ENCODE peak calls at places on chromosomes 16 and 17, in five cellular contexts. E is SJSA1; L is cardiac muscle cell; X is stomach; N is CD4-positive, alpha-beta T cell. P is an unnamed sample.

GRCh38 chr17:40351185-40352043 is 13.1 kb downstream of the GJD3 start:
- DNase-seq in X (no peak), L (no peak), E (no peak), N (no peak), P (no peak)

GRCh38 chr17:50050431-50051032 is 5.4 kb upstream of the ITGA3 start:
- DNase-seq in X (no peak), E (no peak), N (no peak), L (no peak), P (no peak)

GRCh38 chr17:57612202-57613071 is 132.7 kb downstream of the CCDC182 start:
- DNase-seq in L (peak), N (no peak), E (no peak), X (no peak), P (peak)

GRCh38 chr17:81046770-81047359 is 11.9 kb downstream of the BAIAP2 start:
- DNase-seq in X (peak), N (no peak), E (no peak), L (no peak), P (no peak)

GRCh38 chr17:19397556-19398041 is 10.6 kb upstream of the MFAP4 start:
- DNase-seq in E (no peak), X (no peak), N (no peak), L (no peak), P (no peak)

GRCh38 chr17:3780986-3781385 is 20.0 kb downstream of the ITGAE start:
- DNase-seq in N (no peak), L (no peak), E (no peak), X (no peak), P (no peak)

GRCh38 chr17:30357476-30357875 is 21.3 kb upstream of the CPD start:
- DNase-seq in E (no peak), X (no peak), L (no peak), N (no peak), P (no peak)

GRCh38 chr16:31350275-31351005 is 4.5 kb upstream of the ITGAX start:
- DNase-seq in N (no peak), X (no peak), L (no peak), E (no peak), P (peak)

GRCh38 chr16:56409195-56409594 is 16.1 kb downstream of the AMFR start:
- DNase-seq in L (no peak), X (no peak), N (no peak), E (no peak), P (no peak)

GRCh38 chr17:70767102-70767701 is 597.9 kb downstream of the KCNJ2 start:
- DNase-seq in L (peak), X (no peak), E (no peak), N (no peak), P (no peak)

GRCh38 chr17:20257008-20257407 is 210.3 kb downstream of the LGALS9B start:
- DNase-seq in L (no peak), E (no peak), N (no peak), X (no peak), P (no peak)

GRCh38 chr17:41989702-41990419 is 23.3 kb downstream of the CNP start:
- DNase-seq in X (no peak), L (no peak), E (no peak), N (no peak), P (no peak)

GRCh38 chr16:58814348-58814801 is 80.3 kb upstream of the GOT2 start:
- DNase-seq in X (peak), L (peak), N (no peak), E (no peak), P (peak)

GRCh38 chr16:88613293-88613692 is 25.1 kb upstream of the IL17C start:
- DNase-seq in N (no peak), E (no peak), X (no peak), L (no peak), P (no peak)

GRCh38 chr17:41061969-41062368 is 2.1 kb upstream of the KRTAP2-3 start:
- DNase-seq in X (no peak), L (no peak), E (peak), N (no peak), P (no peak)

GRCh38 chr17:66523378-66524174 is 221.2 kb downstream of the PRKCA start:
- DNase-seq in N (no peak), E (peak), X (no peak), L (no peak), P (no peak)

GRCh38 chr16:67526149-67526732 is 2.4 kb upstream of the RIPOR1 start:
- DNase-seq in X (no peak), L (no peak), N (no peak), E (no peak), P (no peak)

GRCh38 chr17:82941021-82942001 is 101.5 kb upstream of the ZNF750 start:
- DNase-seq in L (no peak), X (no peak), N (no peak), E (no peak), P (no peak)

GRCh38 chr17:35242158-35242804 is 591 bp upstream of the SLFN5 start:
- DNase-seq in E (peak), L (peak), N (peak), X (peak), P (peak)

GRCh38 chr17:81328489-81328888 is 33.4 kb upstream of the SLC38A10 start:
- DNase-seq in L (no peak), N (no peak), E (no peak), X (no peak), P (no peak)

GRCh38 chr17:50256826-50257573 is 17.3 kb upstream of the TMEM92 start:
- DNase-seq in X (no peak), N (no peak), L (no peak), E (peak), P (no peak)

GRCh38 chr17:7436556-7437368 is 1.5 kb downstream of the TMEM102 start:
- DNase-seq in N (peak), X (peak), L (peak), E (peak), P (peak)

GRCh38 chr17:81018044-81018802 is 16.7 kb upstream of the BAIAP2 start:
- DNase-seq in E (no peak), L (no peak), N (peak), X (no peak), P (peak)

GRCh38 chr17:42459256-42459982 is 741 bp downstream of the ATP6V0A1 start:
- DNase-seq in X (peak), N (no peak), E (no peak), L (peak), P (peak)

GRCh38 chr17:69723741-69724140 is 309.2 kb downstream of the MAP2K6 start:
- DNase-seq in E (no peak), X (no peak), L (no peak), N (no peak), P (no peak)

GRCh38 chr16:71708696-71709095 is 15.8 kb downstream of the PHLPP2 start:
- DNase-seq in N (no peak), E (no peak), X (no peak), L (no peak), P (no peak)

GRCh38 chr16:89108412-89108811 is 14.8 kb downstream of the ACSF3 start:
- DNase-seq in E (no peak), X (no peak), N (no peak), L (no peak), P (no peak)

GRCh38 chr17:82849076-82849945 is 9.5 kb upstream of the ZNF750 start:
- DNase-seq in X (no peak), N (no peak), E (no peak), L (no peak), P (no peak)

GRCh38 chr16:67499159-67499558 is 15.8 kb upstream of the AGRP start:
- DNase-seq in E (no peak), X (no peak), N (no peak), L (no peak), P (no peak)

GRCh38 chr17:50045154-50045553 is 10.8 kb upstream of the ITGA3 start:
- DNase-seq in X (no peak), L (no peak), E (no peak), N (no peak), P (no peak)

DNA sequence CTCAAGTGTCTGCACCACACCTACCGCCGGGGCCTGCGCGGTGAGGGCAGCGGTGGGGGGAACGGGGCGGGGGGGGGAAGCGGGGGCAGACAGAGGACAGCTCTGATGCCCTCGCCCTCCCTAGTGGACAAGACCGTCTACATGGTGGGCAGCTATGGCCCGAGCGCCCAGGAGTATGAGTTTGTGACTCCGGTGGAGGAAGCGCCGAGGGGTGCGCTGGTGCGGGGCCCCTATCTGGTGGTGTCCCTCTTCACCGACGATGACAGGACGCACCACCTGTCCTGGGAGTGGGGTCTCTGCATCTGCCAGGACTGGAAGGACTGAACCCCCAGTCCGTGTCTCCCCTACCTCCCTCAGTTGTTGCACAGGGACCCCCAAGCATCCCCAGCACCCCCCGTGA is 473 bp upstream of the PDIA2 start:
- DNase-seq in E (no peak), N (no peak), L (no peak), X (no peak), P (no peak)
- H3K27ac ChIP-seq in E (no peak), N (no peak), L (no peak), X (peak), P (no peak)

GRCh38 chr16:20871935-20872815 is 28.0 kb downstream of the DCUN1D3 start:
- DNase-seq in E (no peak), X (no peak), L (no peak), N (no peak), P (no peak)

GRCh38 chr16:20871258-20871657 is 28.9 kb downstream of the DCUN1D3 start:
- DNase-seq in N (no peak), L (no peak), X (no peak), E (no peak), P (no peak)

GRCh38 chr16:20874088-20874581 is 26.0 kb downstream of the DCUN1D3 start:
- DNase-seq in E (no peak), X (no peak), N (no peak), L (no peak), P (no peak)

GRCh38 chr16:20875358-20875656 is 24.9 kb downstream of the DCUN1D3 start:
- DNase-seq in X (no peak), N (no peak), E (no peak), L (no peak), P (no peak)

DNA sequence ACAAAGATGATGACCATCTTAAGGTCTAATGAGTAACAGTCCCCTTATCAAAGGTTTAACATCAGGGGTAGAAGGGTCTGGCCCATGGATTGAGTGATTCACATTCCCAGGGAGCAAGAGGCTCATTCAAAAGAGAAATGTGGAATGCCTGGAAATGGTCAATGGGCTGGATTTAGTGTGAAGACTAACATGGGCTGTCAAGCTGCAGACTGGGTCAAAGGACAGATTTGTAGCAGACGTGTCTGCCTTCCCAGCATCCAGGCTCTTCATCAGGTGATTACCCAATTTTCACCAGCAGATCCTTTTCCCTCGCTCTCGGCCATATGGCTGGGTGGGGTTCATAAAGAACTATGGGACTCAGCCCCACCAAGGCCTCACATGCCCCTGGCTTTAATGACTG is 26.8 kb downstream of the DCUN1D3 start:
- DNase-seq in N (no peak), L (no peak), X (no peak), E (no peak), P (no peak)
- H3K27ac ChIP-seq in N (peak), L (no peak), X (no peak), E (peak), P (peak)

GRCh38 chr17:56175299-56175935 is 22.1 kb downstream of the ANKFN1 start:
- DNase-seq in N (no peak), E (no peak), L (no peak), X (no peak), P (no peak)

GRCh38 chr17:56172517-56172982 is 19.3 kb downstream of the ANKFN1 start:
- DNase-seq in X (no peak), E (no peak), L (peak), N (no peak), P (no peak)

GRCh38 chr17:56174421-56174820 is 21.1 kb downstream of the ANKFN1 start:
- DNase-seq in X (no peak), N (no peak), E (no peak), L (no peak), P (no peak)

GRCh38 chr17:56173026-56173425 is 19.8 kb downstream of the ANKFN1 start:
- DNase-seq in X (no peak), N (no peak), L (no peak), E (no peak), P (no peak)

GRCh38 chr17:56173958-56174357 is 20.7 kb downstream of the ANKFN1 start:
- DNase-seq in E (peak), N (no peak), X (no peak), L (no peak), P (no peak)
- H3K27ac ChIP-seq in E (peak), N (no peak), X (no peak), L (no peak), P (no peak)

GRCh38 chr17:74212262-74212912 is 984 bp upstream of the TTYH2 start:
- DNase-seq in X (no peak), L (no peak), N (no peak), E (no peak), P (peak)

GRCh38 chr17:74211929-74212261 is 1.5 kb upstream of the TTYH2 start:
- DNase-seq in L (no peak), N (no peak), E (no peak), X (no peak), P (no peak)

GRCh38 chr17:74211141-74211928 is 2.0 kb upstream of the TTYH2 start:
- DNase-seq in L (peak), E (no peak), X (no peak), N (no peak), P (no peak)

GRCh38 chr17:74212913-74213791 is at the start of gene TTYH2:
- DNase-seq in N (peak), E (peak), L (peak), X (peak), P (peak)

GRCh38 chr17:74210191-74211140 is 2.9 kb upstream of the TTYH2 start:
- DNase-seq in L (peak), X (peak), N (peak), E (peak), P (peak)
- H3K27ac ChIP-seq in L (peak), X (no peak), N (peak), E (no peak), P (peak)

GRCh38 chr17:27240802-27241155 is 53.1 kb upstream of the WSB1 start:
- DNase-seq in N (no peak), X (no peak), E (no peak), L (no peak), P (no peak)
- H3K27ac ChIP-seq in N (no peak), X (no peak), E (no peak), L (no peak), P (no peak)

GRCh38 chr16:2692251-2692947 is 10.1 kb downstream of the KCTD5 start:
- DNase-seq in X (no peak), L (no peak), E (no peak), N (no peak), P (no peak)

GRCh38 chr16:2691491-2692248 is 9.3 kb downstream of the KCTD5 start:
- DNase-seq in L (no peak), N (no peak), X (peak), E (no peak), P (no peak)

GRCh38 chr16:2689968-2690830 is 7.9 kb downstream of the KCTD5 start:
- DNase-seq in X (no peak), L (no peak), N (no peak), E (no peak), P (no peak)

GRCh38 chr16:2690852-2691251 is 8.5 kb downstream of the KCTD5 start:
- DNase-seq in X (no peak), E (no peak), L (no peak), N (no peak), P (no peak)

DNA sequence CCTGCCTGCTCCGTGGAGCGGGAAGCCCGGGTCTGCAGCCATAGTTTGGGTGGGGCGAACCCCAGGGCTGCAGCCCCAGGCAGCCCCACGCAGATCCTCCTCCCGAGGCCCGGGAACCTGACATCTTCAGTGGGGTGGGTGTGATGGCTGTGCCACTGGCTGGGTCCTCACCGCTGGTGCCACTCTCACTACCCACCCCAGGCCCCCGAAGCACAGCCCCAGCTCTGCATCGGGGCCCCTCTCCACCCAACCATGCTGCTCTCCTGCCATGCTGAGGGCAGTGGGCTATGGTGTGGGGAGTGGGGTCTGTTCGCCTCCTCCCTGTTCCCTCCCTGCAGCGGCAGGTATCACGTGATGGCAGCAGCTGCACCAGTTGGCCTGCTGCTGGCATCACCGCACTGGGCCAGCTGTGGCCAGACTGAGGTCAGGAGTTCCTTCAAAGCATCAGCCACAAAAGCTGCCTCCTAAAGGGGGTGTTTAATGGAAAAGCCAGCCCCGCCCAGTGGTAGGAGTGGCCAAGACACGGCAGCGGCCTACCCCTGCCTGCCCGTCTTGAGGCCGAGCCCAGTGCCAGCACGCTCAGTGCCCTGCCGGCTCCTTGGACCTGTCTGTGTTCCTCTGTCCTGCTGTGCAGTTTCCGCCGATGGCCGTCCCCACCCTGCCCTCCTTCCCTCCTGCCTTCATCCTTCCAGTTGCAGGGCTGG is 10.8 kb downstream of the KCTD5 start:
- DNase-seq in L (no peak), N (no peak), X (peak), E (no peak), P (no peak)
- H3K27ac ChIP-seq in L (no peak), N (no peak), X (no peak), E (no peak), P (no peak)

DNA sequence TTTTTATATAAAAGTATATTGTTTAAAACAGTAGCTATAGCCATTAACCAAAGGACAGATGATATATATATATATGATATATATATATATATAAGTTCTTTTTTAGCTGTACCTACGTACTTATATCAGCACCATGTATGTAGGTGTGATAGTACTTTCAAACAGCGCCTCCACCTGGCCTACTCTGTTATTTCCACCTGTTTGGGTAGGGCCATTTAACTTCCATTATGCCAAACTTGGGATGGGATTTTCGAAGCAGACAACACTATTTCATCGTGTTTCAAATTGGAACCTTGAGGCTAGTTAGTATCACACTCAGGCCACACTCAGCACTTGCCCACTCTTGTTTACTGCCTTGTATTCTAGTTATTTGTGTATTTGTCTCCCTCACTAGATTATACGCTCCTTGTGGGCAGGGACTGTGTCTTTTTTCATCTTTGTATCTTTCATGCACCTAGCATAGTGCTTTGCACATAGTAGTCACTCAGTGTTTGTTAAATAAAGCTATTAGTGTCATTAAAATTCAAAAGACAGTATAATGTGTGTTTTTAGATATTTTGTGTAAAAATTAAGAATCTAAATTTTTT is 11.8 kb upstream of the CLTC start:
- DNase-seq in E (no peak), L (peak), X (no peak), N (no peak), P (no peak)
- H3K27ac ChIP-seq in E (no peak), L (no peak), X (no peak), N (no peak), P (no peak)

P was measured in CD4-positive, CD25-positive, alpha-beta regulatory T cell.